ENCODE peak calls at places on chromosomes 4 and X, in four cellular contexts. One of them, this sample, is unnamed.

GRCh38 chrX:71619193-71619592 is 882 bp upstream of the CXCR3 start:
- DNase-seq in activated naive CD4-positive, alpha-beta T cell treated with Interleukin-2 at 50 U/mL for 16 hours: peak
- DNase-seq in C1 segment of cervical spinal cord: no peak
- DNase-seq in activated CD8-positive, alpha-beta memory T cell treated with anti-CD3 and anti-CD28 coated beads, Interleukin-2, amount 50 U/mL, for 4 hours: peak
- DNase-seq in this sample: peak

GRCh38 chr4:77788990-77789389 is 30.2 kb downstream of the CNOT6L start:
- DNase-seq in activated naive CD4-positive, alpha-beta T cell treated with Interleukin-2 at 50 U/mL for 16 hours: no peak
- DNase-seq in C1 segment of cervical spinal cord: no peak
- DNase-seq in activated CD8-positive, alpha-beta memory T cell treated with anti-CD3 and anti-CD28 coated beads, Interleukin-2, amount 50 U/mL, for 4 hours: no peak
- DNase-seq in this sample: no peak

GRCh38 chr4:81631958-81632439 is 160.3 kb upstream of the RASGEF1B start:
- DNase-seq in activated naive CD4-positive, alpha-beta T cell treated with Interleukin-2 at 50 U/mL for 16 hours: no peak
- DNase-seq in C1 segment of cervical spinal cord: no peak
- DNase-seq in activated CD8-positive, alpha-beta memory T cell treated with anti-CD3 and anti-CD28 coated beads, Interleukin-2, amount 50 U/mL, for 4 hours: no peak
- DNase-seq in this sample: no peak

GRCh38 chr4:2938906-2939305 is 24.3 kb downstream of the NOP14 start:
- DNase-seq in activated naive CD4-positive, alpha-beta T cell treated with Interleukin-2 at 50 U/mL for 16 hours: no peak
- DNase-seq in C1 segment of cervical spinal cord: no peak
- DNase-seq in activated CD8-positive, alpha-beta memory T cell treated with anti-CD3 and anti-CD28 coated beads, Interleukin-2, amount 50 U/mL, for 4 hours: no peak
- DNase-seq in this sample: no peak

GRCh38 chr4:42487230-42487629 is 89.9 kb downstream of the SHISA3 start:
- DNase-seq in activated naive CD4-positive, alpha-beta T cell treated with Interleukin-2 at 50 U/mL for 16 hours: no peak
- DNase-seq in C1 segment of cervical spinal cord: no peak
- DNase-seq in activated CD8-positive, alpha-beta memory T cell treated with anti-CD3 and anti-CD28 coated beads, Interleukin-2, amount 50 U/mL, for 4 hours: no peak
- DNase-seq in this sample: no peak

GRCh38 chr4:26029512-26030131 is 115.6 kb downstream of the SMIM20 start:
- DNase-seq in activated naive CD4-positive, alpha-beta T cell treated with Interleukin-2 at 50 U/mL for 16 hours: no peak
- DNase-seq in C1 segment of cervical spinal cord: no peak
- DNase-seq in activated CD8-positive, alpha-beta memory T cell treated with anti-CD3 and anti-CD28 coated beads, Interleukin-2, amount 50 U/mL, for 4 hours: no peak
- DNase-seq in this sample: no peak

GRCh38 chrX:103063191-103063845 is 653 bp downstream of the BEX1 start:
- DNase-seq in activated naive CD4-positive, alpha-beta T cell treated with Interleukin-2 at 50 U/mL for 16 hours: no peak
- DNase-seq in C1 segment of cervical spinal cord: peak
- DNase-seq in activated CD8-positive, alpha-beta memory T cell treated with anti-CD3 and anti-CD28 coated beads, Interleukin-2, amount 50 U/mL, for 4 hours: no peak
- DNase-seq in this sample: no peak

GRCh38 chr4:76765473-76766183 is 132.3 kb downstream of the SOWAHB start:
- DNase-seq in activated naive CD4-positive, alpha-beta T cell treated with Interleukin-2 at 50 U/mL for 16 hours: no peak
- DNase-seq in C1 segment of cervical spinal cord: no peak
- DNase-seq in activated CD8-positive, alpha-beta memory T cell treated with anti-CD3 and anti-CD28 coated beads, Interleukin-2, amount 50 U/mL, for 4 hours: no peak
- DNase-seq in this sample: no peak

GRCh38 chr4:37780444-37781133 is 45.9 kb upstream of the PGM2 start:
- DNase-seq in activated naive CD4-positive, alpha-beta T cell treated with Interleukin-2 at 50 U/mL for 16 hours: peak
- DNase-seq in C1 segment of cervical spinal cord: no peak
- DNase-seq in activated CD8-positive, alpha-beta memory T cell treated with anti-CD3 and anti-CD28 coated beads, Interleukin-2, amount 50 U/mL, for 4 hours: peak
- DNase-seq in this sample: no peak

GRCh38 chrX:100830547-100830946 is 10.4 kb downstream of the CSTF2 start:
- DNase-seq in activated naive CD4-positive, alpha-beta T cell treated with Interleukin-2 at 50 U/mL for 16 hours: no peak
- DNase-seq in C1 segment of cervical spinal cord: no peak
- DNase-seq in activated CD8-positive, alpha-beta memory T cell treated with anti-CD3 and anti-CD28 coated beads, Interleukin-2, amount 50 U/mL, for 4 hours: no peak
- DNase-seq in this sample: no peak

GRCh38 chrX:42585842-42586621 is 191.9 kb downstream of the PPP1R2C start:
- DNase-seq in activated naive CD4-positive, alpha-beta T cell treated with Interleukin-2 at 50 U/mL for 16 hours: no peak
- DNase-seq in C1 segment of cervical spinal cord: no peak
- DNase-seq in activated CD8-positive, alpha-beta memory T cell treated with anti-CD3 and anti-CD28 coated beads, Interleukin-2, amount 50 U/mL, for 4 hours: no peak
- DNase-seq in this sample: no peak

GRCh38 chrX:9942086-9942485 is 25.1 kb upstream of the CLDN34 start:
- DNase-seq in activated naive CD4-positive, alpha-beta T cell treated with Interleukin-2 at 50 U/mL for 16 hours: peak
- DNase-seq in C1 segment of cervical spinal cord: no peak
- DNase-seq in activated CD8-positive, alpha-beta memory T cell treated with anti-CD3 and anti-CD28 coated beads, Interleukin-2, amount 50 U/mL, for 4 hours: peak
- DNase-seq in this sample: peak

This sample was measured in T-helper 2 cell treated with Interferon-gamma antibody and Interleukin-4, amounts not matched to agents 5 μg/mL and 100 μg/mL, for 36 hours.